ENCODE peak calls at places on chromosomes 7 and 10, in nine cellular contexts. M is neural progenitor cell, T is brain microvascular endothelial cell, O is uterus, K is B cell, A is IMR-90, R is astrocyte of the cerebellum, Y is Calu3, B is suprapubic skin. Z is an unnamed sample.

GRCh38 chr7:157520249-157520648 is 183.4 kb downstream of the DNAJB6 start:
- DNase-seq in Y (no peak), B (no peak), K (no peak), M (no peak), T (no peak), R (no peak), A (no peak), O (no peak), Z (no peak)

GRCh38 chr7:132793474-132793873 is 217.2 kb upstream of the PLXNA4 start:
- DNase-seq in B (no peak), K (no peak), Y (no peak), A (no peak), R (no peak), T (no peak), O (no peak), M (no peak), Z (no peak)

GRCh38 chr7:17095951-17096350 is 202.5 kb upstream of the AHR start:
- DNase-seq in R (no peak), T (no peak), O (no peak), K (no peak), Y (no peak), B (no peak), M (no peak), A (no peak), Z (no peak)

GRCh38 chr10:15587271-15587670 is 132.5 kb downstream of the ITGA8 start:
- DNase-seq in K (no peak), B (no peak), O (no peak), T (no peak), R (no peak), M (no peak), A (no peak), Y (no peak), Z (no peak)

GRCh38 chr10:52108236-52108635 is 205.8 kb upstream of the DKK1 start:
- DNase-seq in A (no peak), Y (no peak), O (no peak), K (no peak), M (no peak), T (no peak), B (no peak), R (no peak), Z (no peak)

GRCh38 chr7:131109757-131110293 is 217.9 kb upstream of the MKLN1 start:
- DNase-seq in K (peak), T (peak), O (peak), B (peak), A (peak), M (peak), R (no peak), Y (peak), Z (no peak)

GRCh38 chr7:146090023-146090645 is 26.5 kb upstream of the CNTNAP2 start:
- DNase-seq in O (no peak), K (no peak), M (peak), R (no peak), T (no peak), B (no peak), A (no peak), Y (peak), Z (no peak)

GRCh38 chr7:16839646-16840045 is 34.8 kb upstream of the AGR2 start:
- DNase-seq in K (no peak), T (no peak), O (no peak), A (peak), B (no peak), M (no peak), R (no peak), Y (no peak), Z (peak)

GRCh38 chr7:87608443-87608842 is 7.8 kb upstream of the ABCB1 start:
- DNase-seq in R (no peak), B (no peak), A (no peak), T (no peak), K (no peak), O (no peak), Y (no peak), M (no peak), Z (no peak)

GRCh38 chr10:120963053-120963533 is 111.9 kb downstream of the WDR11 start:
- DNase-seq in A (no peak), R (no peak), K (no peak), M (peak), T (no peak), Y (no peak), B (no peak), O (no peak), Z (no peak)

GRCh38 chr10:85175635-85176034 is 847.2 kb downstream of the CCSER2 start:
- DNase-seq in M (peak), T (no peak), Y (no peak), B (no peak), O (no peak), A (no peak), K (no peak), R (no peak), Z (no peak)

GRCh38 chr7:94410471-94411466 is 16.1 kb downstream of the COL1A2 start:
- DNase-seq in T (no peak), K (no peak), B (no peak), Y (no peak), R (no peak), O (no peak), M (no peak), A (no peak), Z (peak)

GRCh38 chr7:94449151-94449725 is 54.5 kb downstream of the COL1A2 start:
- DNase-seq in A (peak), R (no peak), M (peak), K (no peak), T (no peak), O (no peak), Y (no peak), B (no peak), Z (no peak)

GRCh38 chr7:261341-262250 is 28.4 kb upstream of the FOXL3 start:
- DNase-seq in B (no peak), R (no peak), Y (no peak), O (no peak), T (no peak), M (no peak), A (no peak), K (no peak), Z (no peak)

GRCh38 chr7:31000161-31000693 is 36.5 kb downstream of the GHRHR start:
- DNase-seq in M (no peak), O (no peak), T (no peak), K (no peak), A (no peak), B (no peak), R (no peak), Y (no peak), Z (no peak)

GRCh38 chr7:55964802-55965470 is 551 bp downstream of the NIPSNAP2 start:
- DNase-seq in B (no peak), O (peak), M (peak), K (peak), R (no peak), T (peak), A (peak), Y (peak), Z (no peak)

GRCh38 chr10:6321880-6322279 is 119.1 kb downstream of the PFKFB3 start:
- DNase-seq in O (no peak), Y (no peak), A (peak), M (no peak), T (peak), B (no peak), K (no peak), R (no peak), Z (no peak)

GRCh38 chr10:68721673-68721963 is 579 bp downstream of the CCAR1 start:
- DNase-seq in R (no peak), O (no peak), M (no peak), B (no peak), T (no peak), K (no peak), A (no peak), Y (no peak), Z (no peak)

GRCh38 chr10:10293431-10293830 is 724.2 kb upstream of the CELF2 start:
- DNase-seq in Y (no peak), T (peak), M (peak), O (peak), R (no peak), B (no peak), K (no peak), A (no peak), Z (no peak)

GRCh38 chr7:30708983-30709382 is 26.7 kb upstream of the CRHR2 start:
- DNase-seq in O (no peak), Y (no peak), M (no peak), A (no peak), R (no peak), T (no peak), K (no peak), B (no peak), Z (no peak)

GRCh38 chr10:128739937-128740336 is 613.7 kb upstream of the MKI67 start:
- DNase-seq in O (no peak), A (no peak), R (no peak), T (no peak), Y (no peak), M (no peak), K (no peak), B (no peak), Z (no peak)

GRCh38 chr10:13827418-13827817 is 240.7 kb downstream of the PRPF18 start:
- DNase-seq in M (no peak), T (no peak), O (no peak), B (no peak), Y (no peak), K (no peak), R (peak), A (peak), Z (no peak)

GRCh38 chr10:6667679-6668270 is 87.7 kb upstream of the PRKCQ start:
- DNase-seq in A (peak), B (no peak), T (peak), Y (peak), O (no peak), M (peak), K (no peak), R (peak), Z (no peak)

GRCh38 chr10:48481385-48481784 is 123.5 kb downstream of the ARHGAP22 start:
- DNase-seq in R (no peak), B (no peak), M (no peak), K (no peak), A (no peak), O (no peak), T (no peak), Y (no peak), Z (no peak)

GRCh38 chr10:35640474-35640873 is 1.6 kb downstream of the FZD8 start:
- DNase-seq in Y (peak), K (no peak), O (peak), R (peak), T (peak), A (peak), B (no peak), M (peak), Z (no peak)

GRCh38 chr7:3481435-3481834 is 180.4 kb downstream of the SDK1 start:
- DNase-seq in Y (no peak), A (no peak), K (no peak), M (no peak), O (no peak), T (no peak), B (no peak), R (no peak), Z (no peak)

DNA sequence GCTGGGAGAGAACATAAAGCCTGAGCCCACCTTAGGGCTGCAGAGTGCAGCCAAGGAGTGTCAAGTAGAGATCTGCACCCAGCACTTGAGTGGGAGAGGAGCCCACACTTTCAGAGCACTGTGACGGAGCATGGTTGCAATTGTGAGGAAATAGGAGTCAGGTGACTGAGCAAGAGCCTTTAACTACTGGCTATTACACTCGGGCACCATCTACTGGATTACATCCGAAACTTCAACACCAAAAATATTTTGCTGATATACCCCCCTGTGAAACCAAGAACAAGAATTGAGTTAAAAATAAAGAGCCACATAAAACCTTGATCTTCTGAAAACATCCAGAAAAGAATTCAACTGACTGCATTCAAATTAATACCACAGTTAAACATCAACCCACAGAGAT is 657.9 kb downstream of the NXPH1 start:
- DNase-seq in K (no peak), B (no peak), Y (no peak), M (no peak), T (no peak), A (no peak), O (no peak), R (no peak), Z (no peak)
- TF ChIP-seq CTCF in K (no peak), B (no peak), Y (no peak), M (no peak), T (no peak), A (no peak), O (no peak), R (no peak), Z (no peak)

GRCh38 chr7:47570649-47571050 is 11.3 kb downstream of the TNS3 start:
- DNase-seq in R (no peak), O (peak), T (no peak), K (no peak), B (no peak), A (peak), M (no peak), Y (no peak), Z (peak)

GRCh38 chr7:47572939-47573757 is 8.8 kb downstream of the TNS3 start:
- DNase-seq in T (no peak), R (no peak), O (no peak), M (no peak), B (no peak), K (no peak), Y (no peak), A (no peak), Z (no peak)

GRCh38 chr7:47573758-47574472 is 8.0 kb downstream of the TNS3 start:
- DNase-seq in O (peak), Y (peak), B (no peak), R (peak), M (no peak), T (no peak), K (no peak), A (peak), Z (peak)

GRCh38 chr7:47572101-47572460 is 9.8 kb downstream of the TNS3 start:
- DNase-seq in O (no peak), A (no peak), Y (no peak), K (no peak), T (no peak), R (no peak), M (no peak), B (no peak), Z (peak)

GRCh38 chr7:47571355-47572100 is 10.4 kb downstream of the TNS3 start:
- DNase-seq in B (no peak), A (peak), Y (peak), M (no peak), R (peak), T (peak), O (peak), K (no peak), Z (peak)
- TF ChIP-seq CTCF in B (no peak), A (no peak), Y (no peak), M (no peak), R (no peak), T (peak), O (no peak), K (no peak), Z (peak)

GRCh38 chr7:22655781-22656180 is 71.2 kb upstream of the IL6 start:
- DNase-seq in K (no peak), R (no peak), T (no peak), A (no peak), O (no peak), M (no peak), Y (no peak), B (no peak), Z (no peak)

GRCh38 chr7:22659741-22660140 is 67.3 kb upstream of the IL6 start:
- DNase-seq in T (no peak), A (no peak), O (no peak), R (no peak), Y (no peak), B (no peak), M (no peak), K (no peak), Z (no peak)

GRCh38 chr7:22658031-22658430 is 69.0 kb upstream of the IL6 start:
- DNase-seq in K (no peak), B (no peak), A (no peak), T (no peak), R (no peak), Y (no peak), M (no peak), O (no peak), Z (no peak)

GRCh38 chr7:22654836-22655235 is 72.2 kb upstream of the IL6 start:
- DNase-seq in K (no peak), Y (no peak), T (no peak), B (no peak), A (peak), R (no peak), O (no peak), M (no peak), Z (no peak)

GRCh38 chr7:22657479-22657878 is 69.5 kb upstream of the IL6 start:
- DNase-seq in Y (no peak), K (peak), R (no peak), A (no peak), M (no peak), B (no peak), T (no peak), O (no peak), Z (no peak)
- TF ChIP-seq CTCF in Y (no peak), K (peak), R (no peak), A (peak), M (no peak), B (no peak), T (peak), O (no peak), Z (no peak)

GRCh38 chr7:139452948-139453672 is 30.4 kb downstream of the KLRG2 start:
- DNase-seq in B (no peak), T (peak), R (peak), Y (no peak), A (peak), K (no peak), O (no peak), M (no peak), Z (no peak)
- TF ChIP-seq CTCF in B (no peak), T (peak), R (peak), Y (no peak), A (peak), K (no peak), O (no peak), M (peak), Z (no peak)

GRCh38 chr7:1637155-1637554 is 32.9 kb upstream of the ELFN1 start:
- DNase-seq in M (no peak), K (no peak), R (no peak), T (no peak), A (no peak), O (no peak), Y (no peak), B (no peak), Z (no peak)
- TF ChIP-seq CTCF in M (no peak), K (no peak), R (no peak), T (no peak), A (no peak), O (no peak), Y (no peak), B (no peak), Z (no peak)

DNA sequence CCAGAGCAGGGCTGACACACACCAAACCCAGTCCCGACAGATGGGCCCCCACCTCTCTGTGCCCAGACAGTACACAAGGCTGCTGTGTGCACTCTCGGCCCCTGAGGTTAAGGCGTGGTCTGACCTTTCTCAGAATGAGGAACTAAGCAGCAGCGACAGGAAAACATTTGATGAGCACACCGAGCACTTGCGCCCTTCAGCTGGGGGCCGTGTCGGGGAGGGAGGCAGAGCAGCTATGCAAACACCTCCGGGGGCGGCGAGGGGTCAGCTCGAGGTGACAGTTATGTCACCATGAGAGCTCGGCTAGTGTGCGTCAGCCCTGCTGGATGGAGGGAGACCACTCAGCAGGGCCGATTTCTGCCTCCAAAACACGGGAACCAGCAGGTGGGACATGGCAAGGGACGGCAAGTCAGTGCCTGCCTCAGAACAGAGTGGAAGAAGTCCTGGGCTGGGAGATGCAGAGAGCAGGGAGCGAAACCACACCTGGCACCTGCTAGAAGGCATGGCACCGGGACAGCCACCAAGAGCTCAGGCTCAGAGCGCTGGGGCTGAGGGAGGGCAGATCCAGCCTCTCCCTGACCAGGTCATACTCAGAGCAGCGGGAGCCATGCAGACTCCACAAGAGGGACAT is 57.4 kb downstream of the CHST15 start:
- DNase-seq in Y (peak), K (peak), M (no peak), A (no peak), B (no peak), T (no peak), O (no peak), R (no peak), Z (no peak)
- TF ChIP-seq CTCF in Y (no peak), K (no peak), M (no peak), A (no peak), B (no peak), T (no peak), O (no peak), R (no peak), Z (no peak)

GRCh38 chr7:134946260-134946659 is 40.0 kb upstream of the AGBL3 start:
- DNase-seq in R (no peak), Y (no peak), O (no peak), T (no peak), A (peak), M (no peak), K (no peak), B (no peak), Z (no peak)

GRCh38 chr7:134945711-134946110 is 40.6 kb upstream of the AGBL3 start:
- DNase-seq in Y (no peak), B (no peak), T (no peak), K (no peak), R (no peak), A (no peak), O (no peak), M (no peak), Z (no peak)

GRCh38 chr7:134941947-134942346 is 44.4 kb upstream of the AGBL3 start:
- DNase-seq in Y (no peak), O (no peak), T (no peak), K (no peak), B (no peak), A (no peak), M (no peak), R (no peak), Z (no peak)

GRCh38 chr7:134942690-134943466 is 43.4 kb upstream of the AGBL3 start:
- DNase-seq in Y (no peak), T (no peak), A (no peak), K (no peak), B (no peak), O (no peak), M (no peak), R (no peak), Z (no peak)

GRCh38 chr7:134943785-134944400 is 42.4 kb upstream of the AGBL3 start:
- DNase-seq in R (no peak), K (no peak), Y (peak), B (no peak), M (peak), T (no peak), O (no peak), A (peak), Z (no peak)
- TF ChIP-seq CTCF in R (peak), K (peak), Y (no peak), B (no peak), M (peak), T (peak), O (no peak), A (no peak), Z (no peak)

GRCh38 chr10:110932505-110933180 is 13.2 kb downstream of the SHOC2 start:
- DNase-seq in Y (no peak), M (no peak), O (no peak), T (no peak), K (no peak), B (no peak), A (no peak), R (no peak), Z (no peak)
- TF ChIP-seq CTCF in Y (no peak), M (no peak), O (no peak), T (no peak), K (no peak), B (no peak), A (no peak), R (no peak), Z (no peak)

GRCh38 chr10:122033224-122033926 is 44.4 kb downstream of the TACC2 start:
- DNase-seq in Y (no peak), O (no peak), K (no peak), B (no peak), M (no peak), R (no peak), T (no peak), A (no peak), Z (no peak)

GRCh38 chr10:122030200-122030552 is 41.2 kb downstream of the TACC2 start:
- DNase-seq in O (no peak), K (no peak), B (no peak), M (no peak), R (no peak), Y (no peak), T (no peak), A (no peak), Z (no peak)

GRCh38 chr10:122034149-122034756 is 45.3 kb downstream of the TACC2 start:
- DNase-seq in R (no peak), O (no peak), Y (no peak), M (no peak), B (no peak), A (peak), K (no peak), T (no peak), Z (no peak)

GRCh38 chr10:122029503-122030199 is 40.7 kb downstream of the TACC2 start:
- DNase-seq in Y (no peak), T (no peak), M (no peak), K (no peak), A (no peak), B (no peak), O (no peak), R (no peak), Z (no peak)
- TF ChIP-seq CTCF in Y (no peak), T (peak), M (no peak), K (no peak), A (no peak), B (no peak), O (no peak), R (peak), Z (peak)

DNA sequence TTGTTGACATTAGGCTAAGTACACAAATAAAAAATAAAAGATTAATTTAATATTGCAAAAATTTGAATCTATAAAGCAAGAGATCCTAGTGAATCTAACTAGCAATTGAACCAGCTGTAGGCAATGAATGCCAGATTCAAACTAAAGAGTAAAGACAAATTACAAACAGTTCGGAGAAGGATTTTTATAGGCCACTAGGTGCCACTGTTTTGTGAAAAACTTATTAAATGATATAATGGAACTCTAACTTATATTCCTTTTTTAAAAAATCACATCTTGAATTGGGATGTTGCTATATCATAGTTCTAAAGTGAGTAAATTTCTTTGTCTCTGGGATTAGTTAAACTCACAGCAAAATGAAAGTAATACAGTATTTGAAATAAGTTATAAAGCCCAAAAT is 39.1 kb upstream of the GNAI1 start:
- DNase-seq in K (no peak), O (no peak), R (no peak), A (peak), M (no peak), Y (no peak), B (no peak), T (no peak), Z (no peak)
- TF ChIP-seq CTCF in K (no peak), O (peak), R (peak), A (peak), M (peak), Y (no peak), B (peak), T (peak), Z (peak)